ENCODE peak calls at places on chromosomes 1 and 21, in nine cellular contexts. One of them, this sample, is unnamed.

GRCh38 chr21:15761508-15762100 is 31.8 kb downstream of the USP25 start:
- DNase-seq in right lobe of liver: peak; percentile 37
- DNase-seq in tibial nerve: no peak
- DNase-seq in IMR-90: no peak
- DNase-seq in breast epithelium: no peak
- DNase-seq in adrenal gland: no peak
- DNase-seq in prostate gland: no peak
- DNase-seq in HCT116: no peak
- DNase-seq in heart left ventricle: no peak
- DNase-seq in this sample: no peak

GRCh38 chr1:168348146-168348709 is 67.6 kb downstream of the TBX19 start:
- DNase-seq in tibial nerve: no peak
- DNase-seq in right lobe of liver: no peak
- DNase-seq in adrenal gland: no peak
- DNase-seq in prostate gland: no peak
- DNase-seq in breast epithelium: no peak
- DNase-seq in IMR-90: no peak
- DNase-seq in heart left ventricle: no peak
- DNase-seq in HCT116: peak; percentile 16
- DNase-seq in this sample: no peak

GRCh38 chr1:214453109-214453722 is 98.2 kb downstream of the PTPN14 start:
- DNase-seq in right lobe of liver: no peak
- DNase-seq in tibial nerve: no peak
- DNase-seq in adrenal gland: no peak
- DNase-seq in HCT116: no peak
- DNase-seq in IMR-90: peak; percentile 72
- DNase-seq in heart left ventricle: no peak
- DNase-seq in prostate gland: no peak
- DNase-seq in breast epithelium: no peak
- DNase-seq in this sample: no peak

GRCh38 chr1:15023976-15024375 is 129.6 kb upstream of the TMEM51 start:
- DNase-seq in prostate gland: no peak
- DNase-seq in adrenal gland: no peak
- DNase-seq in HCT116: no peak
- DNase-seq in tibial nerve: no peak
- DNase-seq in heart left ventricle: no peak
- DNase-seq in right lobe of liver: no peak
- DNase-seq in IMR-90: no peak
- DNase-seq in breast epithelium: no peak
- DNase-seq in this sample: no peak

GRCh38 chr1:165573787-165574186 is 30.0 kb downstream of the LRRC52 start:
- DNase-seq in tibial nerve: no peak
- DNase-seq in IMR-90: no peak
- DNase-seq in HCT116: no peak
- DNase-seq in adrenal gland: no peak
- DNase-seq in right lobe of liver: no peak
- DNase-seq in breast epithelium: no peak
- DNase-seq in prostate gland: no peak
- DNase-seq in heart left ventricle: no peak
- DNase-seq in this sample: no peak

GRCh38 chr21:38352536-38353219 is 95.9 kb downstream of the KCNJ15 start:
- DNase-seq in prostate gland: peak; percentile 70
- DNase-seq in HCT116: peak; percentile 1
- DNase-seq in heart left ventricle: peak; percentile 37
- DNase-seq in breast epithelium: no peak
- DNase-seq in right lobe of liver: peak; percentile 53
- DNase-seq in tibial nerve: peak; percentile 78
- DNase-seq in adrenal gland: peak; percentile 79
- DNase-seq in IMR-90: peak; percentile 76
- DNase-seq in this sample: peak; percentile 91

GRCh38 chr1:200670215-200671118 is 760 bp upstream of the DDX59 start:
- DNase-seq in breast epithelium: no peak
- DNase-seq in tibial nerve: peak; percentile 45
- DNase-seq in IMR-90: peak; percentile 65
- DNase-seq in prostate gland: peak; percentile 53
- DNase-seq in right lobe of liver: peak; percentile 23
- DNase-seq in adrenal gland: peak; percentile 52
- DNase-seq in heart left ventricle: no peak
- DNase-seq in HCT116: peak; percentile 69
- DNase-seq in this sample: peak; percentile 45

GRCh38 chr1:153934746-153935145 is 11.8 kb downstream of the DENND4B start:
- DNase-seq in prostate gland: no peak
- DNase-seq in heart left ventricle: no peak
- DNase-seq in breast epithelium: no peak
- DNase-seq in tibial nerve: no peak
- DNase-seq in IMR-90: no peak
- DNase-seq in adrenal gland: no peak
- DNase-seq in HCT116: no peak
- DNase-seq in right lobe of liver: no peak
- DNase-seq in this sample: no peak

GRCh38 chr1:172497230-172497629 is 35.7 kb upstream of the SUCO start:
- DNase-seq in breast epithelium: peak; percentile 71
- DNase-seq in IMR-90: peak; percentile 11
- DNase-seq in HCT116: no peak
- DNase-seq in right lobe of liver: no peak
- DNase-seq in prostate gland: peak; percentile 54
- DNase-seq in adrenal gland: no peak
- DNase-seq in tibial nerve: no peak
- DNase-seq in heart left ventricle: peak; percentile 7
- DNase-seq in this sample: no peak

GRCh38 chr1:205914730-205915129 is 28.5 kb downstream of the SLC26A9 start:
- DNase-seq in IMR-90: no peak
- DNase-seq in adrenal gland: no peak
- DNase-seq in tibial nerve: no peak
- DNase-seq in breast epithelium: no peak
- DNase-seq in heart left ventricle: no peak
- DNase-seq in prostate gland: no peak
- DNase-seq in HCT116: no peak
- DNase-seq in right lobe of liver: no peak
- DNase-seq in this sample: no peak

GRCh38 chr1:66539491-66539890 is 5.5 kb downstream of the SGIP1 start:
- DNase-seq in IMR-90: no peak
- DNase-seq in right lobe of liver: no peak
- DNase-seq in adrenal gland: no peak
- DNase-seq in heart left ventricle: no peak
- DNase-seq in prostate gland: no peak
- DNase-seq in breast epithelium: no peak
- DNase-seq in HCT116: no peak
- DNase-seq in tibial nerve: no peak
- DNase-seq in this sample: no peak

GRCh38 chr1:64984737-64985136 is 18.4 kb upstream of the JAK1 start:
- DNase-seq in tibial nerve: no peak
- DNase-seq in IMR-90: no peak
- DNase-seq in HCT116: no peak
- DNase-seq in heart left ventricle: no peak
- DNase-seq in right lobe of liver: no peak
- DNase-seq in breast epithelium: no peak
- DNase-seq in adrenal gland: no peak
- DNase-seq in prostate gland: no peak
- DNase-seq in this sample: no peak

GRCh38 chr1:7664147-7664892 is 106.8 kb upstream of the VAMP3 start:
- DNase-seq in IMR-90: no peak
- DNase-seq in adrenal gland: no peak
- DNase-seq in right lobe of liver: no peak
- DNase-seq in HCT116: no peak
- DNase-seq in breast epithelium: no peak
- DNase-seq in prostate gland: no peak
- DNase-seq in tibial nerve: no peak
- DNase-seq in heart left ventricle: no peak
- DNase-seq in this sample: no peak

GRCh38 chr1:78996791-78997190 is 9.7 kb downstream of the ADGRL4 start:
- DNase-seq in prostate gland: no peak
- DNase-seq in heart left ventricle: no peak
- DNase-seq in right lobe of liver: no peak
- DNase-seq in IMR-90: no peak
- DNase-seq in tibial nerve: no peak
- DNase-seq in breast epithelium: no peak
- DNase-seq in HCT116: no peak
- DNase-seq in adrenal gland: no peak
- DNase-seq in this sample: no peak

GRCh38 chr1:234597894-234598293 is 12.1 kb downstream of the IRF2BP2 start:
- DNase-seq in prostate gland: no peak
- DNase-seq in heart left ventricle: peak; percentile 50
- DNase-seq in right lobe of liver: no peak
- DNase-seq in HCT116: no peak
- DNase-seq in tibial nerve: no peak
- DNase-seq in adrenal gland: peak; percentile 66
- DNase-seq in IMR-90: peak; percentile 66
- DNase-seq in breast epithelium: no peak
- DNase-seq in this sample: no peak

GRCh38 chr1:174788981-174789380 is 210.8 kb upstream of the CACYBP start:
- DNase-seq in breast epithelium: no peak
- DNase-seq in heart left ventricle: no peak
- DNase-seq in IMR-90: peak; percentile 87
- DNase-seq in prostate gland: no peak
- DNase-seq in adrenal gland: no peak
- DNase-seq in HCT116: no peak
- DNase-seq in tibial nerve: no peak
- DNase-seq in right lobe of liver: no peak
- DNase-seq in this sample: no peak

GRCh38 chr1:27137544-27138075 is 17.3 kb downstream of the SLC9A1 start:
- DNase-seq in heart left ventricle: peak; percentile 68
- DNase-seq in HCT116: no peak
- DNase-seq in right lobe of liver: peak; percentile 58
- DNase-seq in breast epithelium: peak; percentile 74
- DNase-seq in prostate gland: no peak
- DNase-seq in adrenal gland: peak; percentile 41
- DNase-seq in tibial nerve: no peak
- DNase-seq in IMR-90: no peak
- DNase-seq in this sample: peak; percentile 95

GRCh38 chr1:55259906-55260608 is 44.9 kb upstream of the USP24 start:
- DNase-seq in HCT116: no peak
- DNase-seq in tibial nerve: no peak
- DNase-seq in breast epithelium: no peak
- DNase-seq in right lobe of liver: no peak
- DNase-seq in adrenal gland: no peak
- DNase-seq in prostate gland: no peak
- DNase-seq in heart left ventricle: no peak
- DNase-seq in IMR-90: no peak
- DNase-seq in this sample: no peak

GRCh38 chr21:43731891-43732711 is 13.2 kb downstream of the PDXK start:
- DNase-seq in right lobe of liver: no peak
- DNase-seq in heart left ventricle: no peak
- DNase-seq in IMR-90: no peak
- DNase-seq in HCT116: no peak
- DNase-seq in adrenal gland: no peak
- DNase-seq in prostate gland: no peak
- DNase-seq in tibial nerve: peak; percentile 50
- DNase-seq in breast epithelium: no peak
- DNase-seq in this sample: no peak
- H3K4me3 ChIP-seq in right lobe of liver: peak overlapping the region; percentile 32
- H3K4me3 ChIP-seq in heart left ventricle: no peak overlapping the region
- H3K4me3 ChIP-seq in IMR-90: no peak overlapping the region
- H3K4me3 ChIP-seq in HCT116: no peak overlapping the region
- H3K4me3 ChIP-seq in adrenal gland: no peak overlapping the region
- H3K4me3 ChIP-seq in prostate gland: no peak overlapping the region
- H3K4me3 ChIP-seq in tibial nerve: peak overlapping the region; percentile 9
- H3K4me3 ChIP-seq in breast epithelium: peak overlapping the region; percentile 19
- H3K4me3 ChIP-seq in this sample: no peak overlapping the region

GRCh38 chr21:41459884-41460534 is 34.0 kb downstream of the MX1 start:
- DNase-seq in tibial nerve: no peak
- DNase-seq in adrenal gland: no peak
- DNase-seq in heart left ventricle: no peak
- DNase-seq in HCT116: no peak
- DNase-seq in right lobe of liver: no peak
- DNase-seq in prostate gland: no peak
- DNase-seq in breast epithelium: no peak
- DNase-seq in IMR-90: no peak
- DNase-seq in this sample: no peak
- TF ChIP-seq POLR2A in tibial nerve: no peak
- TF ChIP-seq POLR2A in adrenal gland: no peak
- TF ChIP-seq POLR2A in heart left ventricle: no peak
- TF ChIP-seq POLR2A in HCT116: no peak
- TF ChIP-seq POLR2A in right lobe of liver: no peak
- TF ChIP-seq POLR2A in prostate gland: no peak
- TF ChIP-seq POLR2A in breast epithelium: no peak
- TF ChIP-seq POLR2A in IMR-90: no peak
- TF ChIP-seq POLR2A in this sample: no peak

GRCh38 chr1:203263496-203263895 is 34.0 kb upstream of the CHIT1 start:
- DNase-seq in breast epithelium: no peak
- DNase-seq in prostate gland: no peak
- DNase-seq in right lobe of liver: no peak
- DNase-seq in IMR-90: no peak
- DNase-seq in heart left ventricle: no peak
- DNase-seq in tibial nerve: no peak
- DNase-seq in HCT116: no peak
- DNase-seq in adrenal gland: no peak
- DNase-seq in this sample: no peak
- TF ChIP-seq CTCF in breast epithelium: no peak
- TF ChIP-seq CTCF in prostate gland: no peak
- TF ChIP-seq CTCF in right lobe of liver: no peak
- TF ChIP-seq CTCF in IMR-90: no peak
- TF ChIP-seq CTCF in heart left ventricle: no peak
- TF ChIP-seq CTCF in tibial nerve: no peak
- TF ChIP-seq CTCF in HCT116: no peak
- TF ChIP-seq CTCF in adrenal gland: no peak
- TF ChIP-seq CTCF in this sample: no peak

GRCh38 chr1:147641291-147641690 is 29.0 kb downstream of the ACP6 start:
- DNase-seq in adrenal gland: no peak
- DNase-seq in breast epithelium: no peak
- DNase-seq in right lobe of liver: no peak
- DNase-seq in HCT116: no peak
- DNase-seq in tibial nerve: no peak
- DNase-seq in IMR-90: no peak
- DNase-seq in heart left ventricle: no peak
- DNase-seq in prostate gland: no peak
- DNase-seq in this sample: no peak

GRCh38 chr1:147641695-147642592 is 28.4 kb downstream of the ACP6 start:
- DNase-seq in tibial nerve: peak; percentile 60
- DNase-seq in prostate gland: peak; percentile 64
- DNase-seq in HCT116: peak; percentile 32
- DNase-seq in IMR-90: peak; percentile 42
- DNase-seq in right lobe of liver: no peak
- DNase-seq in adrenal gland: peak; percentile 71
- DNase-seq in heart left ventricle: peak; percentile 49
- DNase-seq in breast epithelium: no peak
- DNase-seq in this sample: no peak

GRCh38 chr1:147640553-147641165 is 29.7 kb downstream of the ACP6 start:
- DNase-seq in tibial nerve: peak; percentile 48
- DNase-seq in heart left ventricle: peak; percentile 68
- DNase-seq in IMR-90: peak; percentile 84
- DNase-seq in right lobe of liver: peak; percentile 79
- DNase-seq in HCT116: peak; percentile 44
- DNase-seq in prostate gland: peak; percentile 68
- DNase-seq in adrenal gland: peak; percentile 86
- DNase-seq in breast epithelium: no peak
- DNase-seq in this sample: peak; percentile 46

GRCh38 chr1:147647796-147648633 is 22.3 kb downstream of the ACP6 start:
- DNase-seq in adrenal gland: no peak
- DNase-seq in HCT116: no peak
- DNase-seq in heart left ventricle: no peak
- DNase-seq in right lobe of liver: no peak
- DNase-seq in breast epithelium: no peak
- DNase-seq in prostate gland: no peak
- DNase-seq in IMR-90: no peak
- DNase-seq in tibial nerve: no peak
- DNase-seq in this sample: no peak

DNA sequence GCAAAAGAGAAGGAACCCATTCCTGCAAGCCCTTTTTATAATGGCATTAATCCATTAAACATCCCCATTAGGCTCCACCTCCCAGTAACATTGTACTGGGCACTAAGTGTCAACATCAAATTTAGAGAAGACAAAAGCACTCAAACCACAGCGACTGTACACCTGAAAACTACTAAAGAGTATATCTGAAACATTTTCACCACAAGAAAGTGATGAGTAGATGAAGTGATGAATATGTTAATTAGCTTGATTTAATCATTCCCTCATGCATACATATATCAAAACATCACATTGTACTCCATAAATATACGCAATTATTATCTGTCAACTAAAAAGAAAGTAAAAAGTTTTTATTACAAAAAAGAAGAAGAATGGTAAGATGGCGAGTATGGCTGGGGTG is 26.4 kb downstream of the ACP6 start:
- DNase-seq in HCT116: no peak
- DNase-seq in adrenal gland: no peak
- DNase-seq in prostate gland: no peak
- DNase-seq in breast epithelium: no peak
- DNase-seq in right lobe of liver: no peak
- DNase-seq in heart left ventricle: no peak
- DNase-seq in IMR-90: no peak
- DNase-seq in tibial nerve: no peak
- DNase-seq in this sample: no peak
- H3K4me3 ChIP-seq in HCT116: no peak overlapping the region
- H3K4me3 ChIP-seq in adrenal gland: no peak overlapping the region
- H3K4me3 ChIP-seq in prostate gland: no peak overlapping the region
- H3K4me3 ChIP-seq in breast epithelium: no peak overlapping the region
- H3K4me3 ChIP-seq in right lobe of liver: no peak overlapping the region
- H3K4me3 ChIP-seq in heart left ventricle: no peak overlapping the region
- H3K4me3 ChIP-seq in IMR-90: no peak overlapping the region
- H3K4me3 ChIP-seq in tibial nerve: no peak overlapping the region
- H3K4me3 ChIP-seq in this sample: no peak overlapping the region